ENCODE peak calls at places on chromosomes 3 and 15, in five cellular contexts. J is A172, C is hepatic stellate cell, G is MCF 10A, E is uterus. V is an unnamed sample.

GRCh38 chr3:168089179-168089771 is 6.4 kb downstream of the GOLIM4 start:
- DNase-seq in J (no peak), C (no peak), G (no peak), E (no peak), V (no peak)

GRCh38 chr3:114706591-114707224 is 412.9 kb downstream of the TIGIT start:
- DNase-seq in C (no peak), J (peak; percentile 85), E (no peak), G (peak; percentile 88), V (no peak)

GRCh38 chr3:39207361-39208192 is 15.2 kb upstream of the XIRP1 start:
- DNase-seq in J (no peak), E (no peak), C (no peak), G (no peak), V (no peak)

GRCh38 chr3:173066044-173066679 is 74.9 kb downstream of the SPATA16 start:
- DNase-seq in C (no peak), E (no peak), J (peak; percentile 48), G (peak; percentile 28), V (no peak)

GRCh38 chr3:84547971-84548970 is 410.5 kb upstream of the CADM2 start:
- DNase-seq in C (peak; percentile 5), E (no peak), G (peak; percentile 62), J (peak; percentile 58), V (no peak)

GRCh38 chr3:194494951-194495374 is 8.2 kb upstream of the ATP13A3 start:
- DNase-seq in J (no peak), E (no peak), C (no peak), G (no peak), V (no peak)

GRCh38 chr3:168959731-168960130 is 703.8 kb downstream of the MECOM start:
- DNase-seq in E (no peak), G (no peak), J (no peak), C (no peak), V (no peak)

GRCh38 chr3:45943207-45943846 is at the start of gene CXCR6:
- DNase-seq in E (no peak), G (no peak), C (no peak), J (no peak), V (no peak)

GRCh38 chr15:78374436-78375393 is 34.6 kb downstream of the CRABP1 start:
- DNase-seq in E (no peak), J (peak; percentile 77), G (peak; percentile 85), C (no peak), V (no peak)

GRCh38 chr3:158718490-158719170 is 13.6 kb downstream of the RARRES1 start:
- DNase-seq in G (peak; percentile 95), E (no peak), C (no peak), J (peak; percentile 98), V (no peak)